ENCODE peak calls at places on chromosome 1, in nine cellular contexts. B, H, I, U, K, Y, S, J and P are unnamed samples. For H3K4me1, the result is how much of the 10 kb centered on the place peaks cover.

GRCh38 chr1:26373789-26374188 is 1.2 kb upstream of the ZNF683 start:
- DNase-seq in I (no peak), J (no peak), H (no peak), K (no peak), U (no peak), S (no peak), B (no peak), Y (no peak), P (no peak)

GRCh38 chr1:47371016-47371517 is 37.5 kb downstream of the CMPK1 start:
- DNase-seq in H (no peak), K (no peak), B (no peak), I (no peak), U (no peak), S (no peak), J (no peak), Y (no peak), P (no peak)

GRCh38 chr1:107250169-107250568 is 109.3 kb downstream of the NTNG1 start:
- DNase-seq in K (no peak), J (no peak), S (no peak), B (no peak), U (no peak), Y (no peak), H (no peak), I (no peak), P (no peak)

GRCh38 chr1:219340796-219341195 is 167.1 kb downstream of the LYPLAL1 start:
- DNase-seq in U (no peak), J (no peak), I (no peak), S (no peak), Y (no peak), H (no peak), B (no peak), K (no peak), P (no peak)

GRCh38 chr1:67250051-67250653 is 57.5 kb upstream of the IL12RB2 start:
- DNase-seq in J (no peak), S (no peak), U (peak), H (no peak), B (no peak), Y (no peak), K (no peak), I (peak), P (no peak)

GRCh38 chr1:162854245-162854860 is 6.6 kb downstream of the CCDC190 start:
- DNase-seq in Y (peak), J (peak), I (peak), H (peak), S (peak), K (no peak), U (peak), B (no peak), P (peak)

GRCh38 chr1:48936436-48936835 is 159.7 kb upstream of the BEND5 start:
- DNase-seq in U (no peak), Y (no peak), I (no peak), J (no peak), H (no peak), B (no peak), S (no peak), K (no peak), P (no peak)

GRCh38 chr1:173301507-173301906 is 94.4 kb upstream of the TNFSF4 start:
- DNase-seq in S (no peak), J (no peak), K (no peak), I (no peak), U (no peak), H (no peak), Y (no peak), B (no peak), P (no peak)

GRCh38 chr1:21647431-21648373 is 21.5 kb downstream of the RAP1GAP start:
- DNase-seq in Y (peak), H (no peak), B (no peak), I (peak), K (no peak), U (peak), S (peak), J (peak), P (no peak)

GRCh38 chr1:21956720-21957552 is 19.8 kb upstream of the HSPG2 start:
- DNase-seq in Y (no peak), U (no peak), H (peak), J (peak), S (no peak), B (peak), I (no peak), K (peak), P (peak)

GRCh38 chr1:53449693-53450092 is 9.5 kb upstream of the DMRTB1 start:
- DNase-seq in U (no peak), K (no peak), B (no peak), H (no peak), J (no peak), I (peak), S (no peak), Y (no peak), P (no peak)

GRCh38 chr1:214397497-214397896 is 116.5 kb downstream of the SMYD2 start:
- DNase-seq in H (no peak), J (no peak), S (no peak), Y (no peak), B (no peak), U (no peak), I (no peak), K (no peak), P (no peak)

GRCh38 chr1:180228648-180229482 is 1.2 kb upstream of the LHX4 start:
- DNase-seq in J (no peak), H (no peak), S (no peak), K (no peak), U (no peak), I (peak), B (no peak), Y (no peak), P (no peak)

GRCh38 chr1:225926551-225927113 is 2.6 kb upstream of the PYCR2 start:
- DNase-seq in K (no peak), I (no peak), S (no peak), H (no peak), U (no peak), B (no peak), J (no peak), Y (no peak), P (no peak)

GRCh38 chr1:15411593-15412487 is 2.2 kb downstream of the EFHD2 start:
- DNase-seq in B (peak), K (peak), H (peak), U (no peak), S (no peak), J (peak), Y (no peak), I (no peak), P (peak)

GRCh38 chr1:1433804-1434130 is 1.7 kb upstream of the VWA1 start:
- DNase-seq in U (peak), K (peak), Y (no peak), J (no peak), S (no peak), I (peak), B (no peak), H (no peak), P (no peak)

GRCh38 chr1:243974451-243975292 is 76.4 kb upstream of the ZBTB18 start:
- DNase-seq in K (no peak), J (no peak), H (no peak), S (no peak), U (no peak), Y (no peak), B (no peak), I (peak), P (no peak)

GRCh38 chr1:182147136-182147815 is 85.8 kb upstream of the ZNF648 start:
- DNase-seq in U (no peak), S (no peak), K (no peak), J (peak), I (no peak), B (no peak), H (no peak), Y (no peak), P (no peak)

GRCh38 chr1:67850611-67851075 is 17.4 kb upstream of the GNG12 start:
- DNase-seq in U (peak), J (peak), K (no peak), S (no peak), I (no peak), H (peak), Y (peak), B (peak), P (peak)

GRCh38 chr1:8407652-8408051 is 89.7 kb downstream of the SLC45A1 start:
- DNase-seq in K (no peak), S (no peak), J (no peak), H (no peak), Y (no peak), I (no peak), U (no peak), B (no peak), P (no peak)
- H3K4me1 ChIP-seq in K (under half), S (under half), J (half or more), H (half or more), Y (half or more), I (half or more), U (under half), B (half or more), P (half or more)

GRCh38 chr1:19647643-19648042 is 3.5 kb downstream of the NBL1 start:
- DNase-seq in K (no peak), I (no peak), J (no peak), U (no peak), H (no peak), B (peak), Y (no peak), S (no peak), P (no peak)
- H3K4me1 ChIP-seq in K (under half), I (under half), J (under half), U (half or more), H (half or more), B (under half), Y (under half), S (under half), P (under half)

GRCh38 chr1:229132706-229133105 is 138.2 kb upstream of the RAB4A start:
- DNase-seq in B (no peak), I (no peak), Y (no peak), U (no peak), H (no peak), K (no peak), J (no peak), S (no peak), P (no peak)

GRCh38 chr1:229135773-229136172 is 135.1 kb upstream of the RAB4A start:
- DNase-seq in Y (no peak), I (no peak), U (no peak), S (no peak), J (no peak), K (no peak), H (no peak), B (no peak), P (no peak)

GRCh38 chr1:229133151-229133550 is 137.8 kb upstream of the RAB4A start:
- DNase-seq in H (no peak), I (no peak), J (no peak), Y (no peak), U (no peak), B (no peak), K (no peak), S (no peak), P (no peak)

GRCh38 chr1:229132106-229132443 is 138.8 kb upstream of the RAB4A start:
- DNase-seq in U (no peak), B (no peak), H (no peak), Y (no peak), J (no peak), S (no peak), K (no peak), I (no peak), P (no peak)

DNA sequence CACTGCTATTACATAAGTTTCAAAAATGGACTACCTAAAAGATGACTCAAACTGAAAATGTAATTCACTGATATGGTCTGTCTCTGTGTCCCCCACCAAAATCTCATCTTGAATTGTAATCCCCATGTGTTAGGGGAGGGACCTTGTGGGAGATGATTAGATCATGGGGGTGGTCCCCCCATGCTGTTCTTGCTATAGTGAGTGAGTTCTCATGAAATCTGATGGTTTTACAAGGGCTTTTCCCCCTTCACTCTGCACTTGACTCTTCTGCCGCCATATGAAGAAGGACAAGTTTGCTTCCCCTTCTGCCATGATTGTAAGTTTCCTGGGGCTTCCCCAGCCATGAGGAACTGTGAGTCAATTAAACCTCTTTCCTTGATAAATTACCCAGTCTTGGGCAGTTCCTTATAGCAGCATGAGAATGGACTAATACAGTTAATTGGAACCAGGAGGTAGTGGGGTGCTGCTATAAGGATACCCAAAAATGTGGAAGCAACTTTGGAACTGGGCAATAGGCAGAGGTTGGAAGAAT is 137.1 kb upstream of the RAB4A start:
- DNase-seq in J (no peak), S (no peak), H (no peak), K (no peak), I (no peak), U (no peak), B (no peak), Y (no peak), P (no peak)
- H3K4me1 ChIP-seq in J (under half), S (under half), H (under half), K (under half), I (under half), U (under half), B (under half), Y (under half), P (under half)

DNA sequence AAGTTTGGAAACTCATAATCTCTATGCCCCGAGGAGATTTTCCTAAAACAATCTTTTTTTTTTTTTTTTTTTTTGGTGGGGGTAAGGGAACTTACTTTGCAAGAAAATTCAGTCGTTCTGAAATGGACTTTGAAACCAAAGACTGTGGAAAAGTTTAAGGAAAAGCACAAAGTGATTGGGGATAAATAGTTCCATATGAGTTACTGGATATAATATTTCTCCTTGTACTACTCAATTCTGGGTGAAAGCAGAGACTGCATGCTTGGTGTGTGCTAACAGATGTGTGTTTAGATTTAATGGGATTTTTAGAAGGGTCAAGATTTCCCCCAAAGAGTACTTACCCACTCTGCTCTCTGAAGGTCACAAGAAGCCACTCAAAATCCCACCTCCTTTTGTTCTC is 204.9 kb upstream of the USP24 start:
- DNase-seq in Y (no peak), J (no peak), H (no peak), S (no peak), U (no peak), I (no peak), B (no peak), K (no peak), P (no peak)
- H3K4me1 ChIP-seq in Y (under half), J (under half), H (under half), S (under half), U (under half), I (under half), B (under half), K (under half), P (under half)